ENCODE peak calls at places on chromosomes 11 and 22, in six cellular contexts. V is CD8-positive, alpha-beta memory T cell; O is adipocyte; U is tibial artery; L is small intestine; E is lung. S is an unnamed sample. For H3K36me3, the result is how much of the 10 kb centered on the place peaks cover.

GRCh38 chr11:35944503-35945136 is 758 bp downstream of the LDLRAD3 start:
- DNase-seq in V (no peak), O (peak), U (no peak), L (no peak), E (no peak), S (peak)

GRCh38 chr11:113974741-113975470 is at the start of gene HTR3A:
- DNase-seq in V (no peak), O (peak), U (peak), L (peak), E (peak), S (peak)

GRCh38 chr11:75759832-75760231 is 8.7 kb upstream of the DGAT2 start:
- DNase-seq in V (no peak), O (no peak), U (no peak), L (no peak), E (no peak), S (no peak)

GRCh38 chr11:93727985-93728791 is 13.1 kb downstream of the TAF1D start:
- DNase-seq in V (no peak), O (peak), U (no peak), L (no peak), E (no peak), S (no peak)

GRCh38 chr11:134036484-134037092 is 32.3 kb upstream of the JAM3 start:
- DNase-seq in V (peak), O (peak), U (no peak), L (no peak), E (no peak), S (no peak)

GRCh38 chr11:30342736-30343166 is 19.8 kb downstream of the ARL14EP start:
- DNase-seq in V (no peak), O (no peak), U (no peak), L (no peak), E (no peak), S (no peak)

GRCh38 chr11:71356280-71356876 is 91.8 kb downstream of the DHCR7 start:
- DNase-seq in V (no peak), O (no peak), U (no peak), L (no peak), E (no peak), S (no peak)

GRCh38 chr11:7577226-7577882 is 63.6 kb downstream of the PPFIBP2 start:
- DNase-seq in V (no peak), O (peak), U (peak), L (peak), E (no peak), S (no peak)

GRCh38 chr11:43920598-43921419 is 21.6 kb upstream of the C11orf96 start:
- DNase-seq in V (no peak), O (peak), U (peak), L (peak), E (peak), S (peak)

GRCh38 chr11:79054636-79055035 is 386.2 kb downstream of the TENM4 start:
- DNase-seq in V (no peak), O (no peak), U (no peak), L (no peak), E (no peak), S (peak)

GRCh38 chr11:128290106-128290840 is 297.1 kb downstream of the ETS1 start:
- DNase-seq in V (peak), O (peak), U (peak), L (peak), E (peak), S (peak)

GRCh38 chr11:108666373-108666772 is 1.5 kb downstream of the DDX10 start:
- DNase-seq in V (no peak), O (no peak), U (no peak), L (no peak), E (no peak), S (no peak)

GRCh38 chr11:121534131-121535093 is 81.6 kb upstream of the SORL1-AS1 start:
- DNase-seq in V (no peak), O (peak), U (no peak), L (no peak), E (no peak), S (no peak)

GRCh38 chr11:68003846-68004550 is at the start of gene UNC93B1:
- DNase-seq in V (peak), O (peak), U (peak), L (peak), E (peak), S (peak)

GRCh38 chr11:64211181-64211872 is 4.8 kb downstream of the FERMT3 start:
- DNase-seq in V (no peak), O (no peak), U (no peak), L (no peak), E (no peak), S (no peak)

GRCh38 chr22:26949193-26949592 is 291.8 kb downstream of the MIAT start:
- DNase-seq in V (no peak), O (peak), U (no peak), L (no peak), E (no peak), S (peak)

GRCh38 chr11:121671276-121672168 is 218.8 kb upstream of the SORL1-AS1 start:
- DNase-seq in V (no peak), O (no peak), U (no peak), L (no peak), E (no peak), S (no peak)

GRCh38 chr11:9787981-9788521 is 124.2 kb downstream of the SWAP70 start:
- DNase-seq in V (no peak), O (peak), U (peak), L (no peak), E (no peak), S (peak)

GRCh38 chr11:124898711-124899110 is 1.0 kb upstream of the ROBO4 start:
- DNase-seq in V (no peak), O (peak), U (no peak), L (no peak), E (no peak), S (peak)

GRCh38 chr11:130601141-130601540 is 152.7 kb downstream of the ADAMTS15 start:
- DNase-seq in V (no peak), O (peak), U (peak), L (peak), E (no peak), S (no peak)

GRCh38 chr11:20337526-20338154 is 25.9 kb upstream of the HTATIP2 start:
- DNase-seq in V (no peak), O (peak), U (no peak), L (no peak), E (no peak), S (no peak)

GRCh38 chr11:9660886-9661285 is 3.0 kb upstream of the SWAP70 start:
- DNase-seq in V (no peak), O (no peak), U (no peak), L (no peak), E (no peak), S (no peak)

GRCh38 chr22:50218996-50219727 is 18.4 kb downstream of the SELENOO start:
- DNase-seq in V (no peak), O (peak), U (peak), L (peak), E (peak), S (peak)

GRCh38 chr11:126716456-126717083 is 284.0 kb downstream of the KIRREL3 start:
- DNase-seq in V (no peak), O (peak), U (no peak), L (peak), E (peak), S (no peak)

GRCh38 chr22:49372530-49373288 is 455.0 kb downstream of the BRD1 start:
- DNase-seq in V (no peak), O (peak), U (no peak), L (no peak), E (peak), S (peak)

GRCh38 chr11:1303196-1303821 is 6.1 kb downstream of the TOLLIP start:
- DNase-seq in V (no peak), O (peak), U (no peak), L (peak), E (peak), S (no peak)

GRCh38 chr11:119087747-119088241 is 3.1 kb downstream of the HMBS start:
- DNase-seq in V (no peak), O (no peak), U (no peak), L (no peak), E (no peak), S (no peak)

GRCh38 chr11:17813391-17814059 is 78.9 kb downstream of the KCNC1 start:
- DNase-seq in V (no peak), O (no peak), U (no peak), L (no peak), E (no peak), S (no peak)

GRCh38 chr11:7495997-7496545 is 10.8 kb downstream of the OLFML1 start:
- DNase-seq in V (no peak), O (no peak), U (no peak), L (peak), E (no peak), S (no peak)

GRCh38 chr11:31802990-31803812 is 7.9 kb downstream of the PAX6 start:
- DNase-seq in V (no peak), O (no peak), U (no peak), L (no peak), E (no peak), S (no peak)

GRCh38 chr11:131694526-131695424 is 324.4 kb downstream of the NTM start:
- DNase-seq in V (no peak), O (peak), U (peak), L (peak), E (peak), S (peak)

GRCh38 chr11:30911247-30911646 is 325.1 kb upstream of the MPPED2 start:
- DNase-seq in V (no peak), O (no peak), U (no peak), L (no peak), E (no peak), S (no peak)

GRCh38 chr22:44394246-44395115 is 81.7 kb upstream of the SHISAL1 start:
- DNase-seq in V (no peak), O (no peak), U (peak), L (no peak), E (no peak), S (no peak)

GRCh38 chr22:41264408-41264941 is 21.5 kb downstream of the RANGAP1 start:
- DNase-seq in V (no peak), O (no peak), U (no peak), L (no peak), E (no peak), S (no peak)
- H3K36me3 ChIP-seq in V (half or more), O (half or more), U (half or more), L (under half), E (under half), S (half or more)

DNA sequence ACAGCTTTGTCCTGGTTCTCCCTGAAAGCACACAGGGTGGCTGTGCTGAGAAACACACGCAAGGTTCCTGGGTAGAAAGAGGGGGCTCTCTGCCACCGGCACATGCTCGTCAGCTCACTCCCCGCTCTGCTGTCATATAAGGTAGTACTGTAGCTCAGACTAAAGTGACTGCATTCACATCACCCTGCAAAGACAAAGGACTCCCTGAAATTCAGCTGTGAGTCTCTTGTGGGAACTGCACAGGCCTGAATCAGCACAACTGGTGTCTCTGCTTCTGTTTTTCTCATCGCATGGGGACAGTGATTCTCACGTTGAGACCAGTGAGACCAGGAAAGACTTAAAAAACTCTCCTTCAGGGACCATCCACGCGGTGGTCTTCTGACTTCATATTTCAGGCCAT is 124.1 kb upstream of the BID start:
- DNase-seq in V (no peak), O (no peak), U (no peak), L (no peak), E (no peak), S (no peak)
- H3K36me3 ChIP-seq in V (under half), O (half or more), U (half or more), L (under half), E (under half), S (half or more)

GRCh38 chr22:20808844-20809243 is 34.9 kb downstream of the SERPIND1 start:
- DNase-seq in V (no peak), O (no peak), U (no peak), L (no peak), E (no peak), S (no peak)
- H3K36me3 ChIP-seq in V (under half), O (half or more), U (half or more), L (under half), E (under half), S (half or more)

GRCh38 chr22:23779731-23780130 is 7.0 kb upstream of the SMARCB1 start:
- DNase-seq in V (no peak), O (no peak), U (no peak), L (no peak), E (no peak), S (no peak)
- H3K36me3 ChIP-seq in V (under half), O (under half), U (under half), L (under half), E (under half), S (under half)

GRCh38 chr11:87056091-87056490 is 18.4 kb downstream of the TMEM135 start:
- DNase-seq in V (no peak), O (no peak), U (no peak), L (no peak), E (no peak), S (no peak)

GRCh38 chr11:87059596-87059995 is 21.9 kb downstream of the TMEM135 start:
- DNase-seq in V (no peak), O (no peak), U (no peak), L (no peak), E (no peak), S (no peak)

GRCh38 chr11:87057749-87058148 is 20.0 kb downstream of the TMEM135 start:
- DNase-seq in V (no peak), O (no peak), U (no peak), L (no peak), E (no peak), S (no peak)

GRCh38 chr11:87063982-87064381 is 26.2 kb downstream of the TMEM135 start:
- DNase-seq in V (no peak), O (no peak), U (no peak), L (no peak), E (no peak), S (no peak)

DNA sequence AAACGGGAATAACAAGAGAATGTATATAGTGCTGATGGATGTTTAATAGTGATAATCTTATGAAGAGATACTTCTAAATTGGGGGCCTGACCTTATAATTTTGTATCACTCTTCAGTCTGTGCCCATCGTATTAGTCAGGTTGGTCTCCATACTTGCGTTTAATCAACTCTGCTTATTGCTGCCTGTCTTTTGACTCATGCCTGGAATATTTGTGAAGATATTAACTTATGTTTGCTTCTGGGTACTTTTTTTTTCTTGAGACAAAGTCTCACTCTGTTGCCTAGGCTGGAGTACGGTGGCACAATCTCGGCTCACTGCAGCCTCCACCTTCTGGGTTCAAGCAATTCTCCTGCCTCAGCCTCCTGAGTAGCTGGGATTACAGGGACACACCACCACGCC is 24.0 kb downstream of the TMEM135 start:
- DNase-seq in V (no peak), O (no peak), U (no peak), L (no peak), E (no peak), S (no peak)
- H3K36me3 ChIP-seq in V (under half), O (under half), U (under half), L (under half), E (under half), S (under half)

GRCh38 chr11:117201516-117201866 is 2.3 kb downstream of the TAGLN start:
- DNase-seq in V (no peak), O (no peak), U (no peak), L (no peak), E (no peak), S (no peak)
- H3K36me3 ChIP-seq in V (under half), O (under half), U (half or more), L (under half), E (under half), S (under half)

DNA sequence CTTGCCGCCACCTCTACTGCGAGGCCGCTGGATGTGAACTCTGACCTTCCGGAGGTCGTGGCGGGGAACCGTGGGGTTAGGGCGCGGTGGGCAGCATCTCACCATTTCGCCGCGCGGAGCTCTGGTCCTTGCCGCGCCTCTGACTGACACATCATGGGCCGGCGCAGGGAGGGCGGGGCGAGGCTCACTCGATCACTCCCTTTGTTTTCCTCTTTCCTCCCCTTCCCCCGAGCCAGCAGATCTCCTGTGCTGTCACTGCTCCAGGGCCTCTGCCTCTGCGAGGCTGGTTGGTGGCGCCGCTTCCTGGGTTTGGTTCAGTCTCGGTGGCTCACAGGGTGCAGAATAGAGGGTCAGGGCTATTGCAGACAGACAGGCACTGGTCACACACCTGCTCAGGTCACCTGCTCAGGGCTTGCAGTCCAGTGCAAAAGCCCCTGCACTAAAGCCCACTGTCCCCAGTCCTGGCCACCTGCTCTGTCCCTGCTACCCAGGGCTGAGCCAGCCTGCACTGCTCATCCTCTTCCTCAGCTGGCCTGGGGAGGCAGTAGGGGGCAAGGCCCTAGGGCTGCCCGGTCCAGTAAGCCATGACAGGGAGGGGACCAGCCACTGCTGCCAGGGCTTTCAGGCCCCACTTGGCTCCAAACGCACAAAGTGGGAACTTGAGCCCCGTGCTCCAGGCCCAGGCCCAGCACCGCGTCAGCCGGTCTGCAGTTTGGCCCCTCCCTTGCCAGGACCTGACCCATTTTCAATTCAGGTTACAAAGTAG is 36.2 kb downstream of the PISD start:
- DNase-seq in V (no peak), O (peak), U (no peak), L (no peak), E (no peak), S (no peak)
- H3K36me3 ChIP-seq in V (under half), O (half or more), U (under half), L (under half), E (under half), S (under half)

GRCh38 chr11:12170501-12170900 is 60.1 kb downstream of the MICAL2 start:
- DNase-seq in V (no peak), O (no peak), U (no peak), L (no peak), E (no peak), S (no peak)
- H3K36me3 ChIP-seq in V (under half), O (under half), U (under half), L (under half), E (under half), S (under half)

S was measured in MG63.